ENCODE peak calls at places on chromosomes 16 and 17, in five cellular contexts. P is ACHN; Z is ELF-1; J is WERI-Rb-1; M is activated effector memory CD4-positive, alpha-beta T cell treated with anti-CD3 and anti-CD28 coated beads, Interleukin-2, amount 50 U/mL, for 16 hours. U is an unnamed sample.

GRCh38 chr17:68613739-68614298 is 12.7 kb upstream of the FAM20A start:
- DNase-seq in Z (peak), P (peak), J (peak), M (no peak), U (peak)

GRCh38 chr17:56834380-56835258 is 668 bp downstream of the DGKE start:
- DNase-seq in M (peak), P (peak), J (peak), Z (peak), U (peak)

GRCh38 chr16:84559311-84559932 is 55.0 kb upstream of the MEAK7 start:
- DNase-seq in Z (peak), J (no peak), M (no peak), P (no peak), U (no peak)

GRCh38 chr16:47904691-47905090 is 251.1 kb downstream of the ABCC12 start:
- DNase-seq in M (no peak), J (no peak), Z (peak), P (no peak), U (no peak)

GRCh38 chr17:37609170-37610040 is at the start of gene SYNRG:
- DNase-seq in P (peak), M (peak), J (peak), Z (peak), U (peak)

GRCh38 chr16:24821129-24821528 is 24.6 kb upstream of the SLC5A11 start:
- DNase-seq in Z (no peak), P (no peak), J (no peak), M (no peak), U (no peak)

GRCh38 chr16:84191466-84191865 is 509 bp downstream of the ADAD2 start:
- DNase-seq in J (no peak), P (no peak), M (no peak), Z (no peak), U (no peak)

GRCh38 chr17:55386931-55387330 is 34.7 kb downstream of the MMD start:
- DNase-seq in Z (no peak), P (no peak), J (no peak), M (no peak), U (no peak)

GRCh38 chr16:68737046-68737729 is at the start of gene CDH1:
- DNase-seq in J (no peak), M (peak), Z (peak), P (peak), U (peak)

GRCh38 chr17:33520404-33521032 is 227.4 kb upstream of the ASIC2 start:
- DNase-seq in J (peak), P (peak), M (peak), Z (peak), U (peak)

GRCh38 chr17:2282297-2282873 is 21.2 kb downstream of the SMG6 start:
- DNase-seq in M (no peak), Z (peak), J (no peak), P (peak), U (peak)

GRCh38 chr17:20787281-20787680 is 207.8 kb downstream of the CDRT15L2 start:
- DNase-seq in J (no peak), M (no peak), Z (no peak), P (no peak), U (no peak)

GRCh38 chr17:13266596-13266995 is 248.8 kb upstream of the ELAC2 start:
- DNase-seq in Z (peak), M (no peak), P (no peak), J (no peak), U (no peak)

GRCh38 chr16:67264866-67265265 is 14.5 kb upstream of the PLEKHG4 start:
- DNase-seq in J (no peak), Z (no peak), P (no peak), M (no peak), U (no peak)

GRCh38 chr17:58232707-58233156 is 5.7 kb upstream of the LPO start:
- DNase-seq in M (no peak), J (peak), Z (peak), P (peak), U (peak)

GRCh38 chr16:23505180-23505665 is 5.1 kb downstream of the GGA2 start:
- DNase-seq in M (no peak), J (no peak), Z (no peak), P (peak), U (no peak)

GRCh38 chr17:42928714-42929496 is 28.3 kb downstream of the G6PC1 start:
- DNase-seq in M (peak), P (peak), Z (peak), J (peak), U (peak)

GRCh38 chr16:19109288-19109664 is 4.5 kb upstream of the ITPRIPL2 start:
- DNase-seq in P (no peak), M (no peak), J (no peak), Z (no peak), U (no peak)

GRCh38 chr17:8038954-8039610 is at the start of gene ALOX15B:
- DNase-seq in P (no peak), M (no peak), Z (no peak), J (no peak), U (peak)

GRCh38 chr16:51049276-51049675 is 101.8 kb downstream of the SALL1 start:
- DNase-seq in P (peak), Z (no peak), M (no peak), J (no peak), U (no peak)

GRCh38 chr17:75638893-75639292 is 5.7 kb downstream of the SMIM5 start:
- DNase-seq in J (no peak), M (no peak), P (no peak), Z (no peak), U (no peak)